ENCODE peak calls at places on chromosome 15, in five cellular contexts. One of them, this sample, is unnamed.

GRCh38 chr15:61835476-61836106 is 224.7 kb downstream of the VPS13C start:
- DNase-seq in SK-N-MC: peak; percentile 18
- DNase-seq in heart left ventricle: peak; percentile 66
- DNase-seq in SK-N-SH: peak; percentile 81
- DNase-seq in AG04450: no peak
- DNase-seq in this sample: peak; percentile 64

GRCh38 chr15:78317145-78317836 is 17.9 kb upstream of the SKIC8 start:
- DNase-seq in SK-N-MC: no peak
- DNase-seq in heart left ventricle: peak; percentile 33
- DNase-seq in SK-N-SH: peak; percentile 44
- DNase-seq in AG04450: no peak
- DNase-seq in this sample: peak; percentile 17

GRCh38 chr15:82272154-82272553 is 9.5 kb downstream of the SAXO2 start:
- DNase-seq in heart left ventricle: no peak
- DNase-seq in SK-N-SH: no peak
- DNase-seq in AG04450: no peak
- DNase-seq in SK-N-MC: no peak
- DNase-seq in this sample: no peak

GRCh38 chr15:85757073-85757938 is 37.4 kb downstream of the KLHL25 start:
- DNase-seq in SK-N-MC: no peak
- DNase-seq in heart left ventricle: peak; percentile 84
- DNase-seq in AG04450: no peak
- DNase-seq in SK-N-SH: no peak
- DNase-seq in this sample: no peak

GRCh38 chr15:63599401-63600000 is 2.3 kb downstream of the FBXL22 start:
- DNase-seq in SK-N-SH: peak; percentile 35
- DNase-seq in heart left ventricle: peak; percentile 80
- DNase-seq in SK-N-MC: no peak
- DNase-seq in AG04450: no peak
- DNase-seq in this sample: peak; percentile 51

GRCh38 chr15:64024172-64025050 is 21.9 kb downstream of the DAPK2 start:
- DNase-seq in AG04450: no peak
- DNase-seq in SK-N-SH: no peak
- DNase-seq in SK-N-MC: no peak
- DNase-seq in heart left ventricle: no peak
- DNase-seq in this sample: no peak

GRCh38 chr15:35443376-35443775 is 102.6 kb downstream of the DPH6 start:
- DNase-seq in SK-N-SH: no peak
- DNase-seq in AG04450: no peak
- DNase-seq in heart left ventricle: no peak
- DNase-seq in SK-N-MC: no peak
- DNase-seq in this sample: no peak

GRCh38 chr15:56760186-56760585 is 26.9 kb upstream of the ZNF280D start:
- DNase-seq in heart left ventricle: no peak
- DNase-seq in AG04450: no peak
- DNase-seq in SK-N-SH: peak; percentile 23
- DNase-seq in SK-N-MC: peak; percentile 48
- DNase-seq in this sample: peak; percentile 34

GRCh38 chr15:64101018-64101417 is 5.2 kb downstream of the SNX1 start:
- DNase-seq in SK-N-MC: no peak
- DNase-seq in SK-N-SH: no peak
- DNase-seq in AG04450: no peak
- DNase-seq in heart left ventricle: no peak
- DNase-seq in this sample: no peak

GRCh38 chr15:38028869-38029268 is 94.4 kb downstream of the TMCO5A start:
- DNase-seq in AG04450: no peak
- DNase-seq in SK-N-MC: no peak
- DNase-seq in heart left ventricle: no peak
- DNase-seq in SK-N-SH: no peak
- DNase-seq in this sample: peak; percentile 72

GRCh38 chr15:61227269-61228024 is 1.7 kb downstream of the RORA start:
- DNase-seq in SK-N-MC: no peak
- DNase-seq in AG04450: no peak
- DNase-seq in SK-N-SH: peak; percentile 76
- DNase-seq in heart left ventricle: peak; percentile 26
- DNase-seq in this sample: peak; percentile 65

GRCh38 chr15:69631978-69632377 is 179.4 kb downstream of the RPLP1 start:
- DNase-seq in SK-N-SH: peak; percentile 56
- DNase-seq in SK-N-MC: no peak
- DNase-seq in AG04450: no peak
- DNase-seq in heart left ventricle: no peak
- DNase-seq in this sample: no peak

GRCh38 chr15:31333119-31333518 is 6.5 kb downstream of the KLF13 start:
- DNase-seq in SK-N-SH: no peak
- DNase-seq in AG04450: no peak
- DNase-seq in SK-N-MC: no peak
- DNase-seq in heart left ventricle: no peak
- DNase-seq in this sample: no peak

GRCh38 chr15:63246691-63247464 is 30.5 kb upstream of the APH1B start:
- DNase-seq in SK-N-MC: peak; percentile 75
- DNase-seq in AG04450: no peak
- DNase-seq in heart left ventricle: no peak
- DNase-seq in SK-N-SH: no peak
- DNase-seq in this sample: peak; percentile 96

GRCh38 chr15:76517910-76518309 is 181.3 kb downstream of the ISL2 start:
- DNase-seq in SK-N-SH: no peak
- DNase-seq in AG04450: no peak
- DNase-seq in SK-N-MC: no peak
- DNase-seq in heart left ventricle: no peak
- DNase-seq in this sample: no peak

GRCh38 chr15:99275525-99276128 is 24.3 kb downstream of the LRRC28 start:
- DNase-seq in heart left ventricle: no peak
- DNase-seq in SK-N-SH: no peak
- DNase-seq in AG04450: no peak
- DNase-seq in SK-N-MC: no peak
- DNase-seq in this sample: no peak

GRCh38 chr15:96345560-96346389 is 15.3 kb downstream of the NR2F2 start:
- DNase-seq in AG04450: no peak
- DNase-seq in SK-N-MC: no peak
- DNase-seq in SK-N-SH: peak; percentile 87
- DNase-seq in heart left ventricle: peak; percentile 85
- DNase-seq in this sample: peak; percentile 85

GRCh38 chr15:64694816-64695215 is 80.6 kb downstream of the RBPMS2 start:
- DNase-seq in SK-N-SH: no peak
- DNase-seq in AG04450: no peak
- DNase-seq in heart left ventricle: no peak
- DNase-seq in SK-N-MC: no peak
- DNase-seq in this sample: no peak

GRCh38 chr15:45439521-45439931 is 61.2 kb upstream of the GATM start:
- DNase-seq in AG04450: no peak
- DNase-seq in SK-N-SH: no peak
- DNase-seq in heart left ventricle: no peak
- DNase-seq in SK-N-MC: no peak
- DNase-seq in this sample: no peak

GRCh38 chr15:72782993-72783562 is 480 bp downstream of the ADPGK start:
- DNase-seq in AG04450: no peak
- DNase-seq in heart left ventricle: no peak
- DNase-seq in SK-N-MC: no peak
- DNase-seq in SK-N-SH: no peak
- DNase-seq in this sample: peak; percentile 42

GRCh38 chr15:66692808-66693596 is 9.0 kb upstream of the SMAD6 start:
- DNase-seq in AG04450: no peak
- DNase-seq in heart left ventricle: no peak
- DNase-seq in SK-N-SH: no peak
- DNase-seq in SK-N-MC: no peak
- DNase-seq in this sample: no peak

GRCh38 chr15:94119923-94120775 is 111.2 kb upstream of the MCTP2 start:
- DNase-seq in AG04450: peak; percentile 84
- DNase-seq in heart left ventricle: peak; percentile 59
- DNase-seq in SK-N-SH: peak; percentile 62
- DNase-seq in SK-N-MC: peak; percentile 75
- DNase-seq in this sample: peak; percentile 94

GRCh38 chr15:23074684-23075083 is 35.3 kb upstream of the TUBGCP5 start:
- DNase-seq in SK-N-SH: no peak
- DNase-seq in SK-N-MC: peak; percentile 39
- DNase-seq in AG04450: no peak
- DNase-seq in heart left ventricle: no peak
- DNase-seq in this sample: peak; percentile 2

GRCh38 chr15:98770984-98771383 is 122.6 kb downstream of the IGF1R start:
- DNase-seq in AG04450: no peak
- DNase-seq in SK-N-SH: no peak
- DNase-seq in heart left ventricle: no peak
- DNase-seq in SK-N-MC: no peak
- DNase-seq in this sample: no peak

GRCh38 chr15:49238342-49238741 is 68.3 kb downstream of the GALK2 start:
- DNase-seq in heart left ventricle: no peak
- DNase-seq in SK-N-SH: peak; percentile 44
- DNase-seq in SK-N-MC: no peak
- DNase-seq in AG04450: peak; percentile 88
- DNase-seq in this sample: peak; percentile 94

DNA sequence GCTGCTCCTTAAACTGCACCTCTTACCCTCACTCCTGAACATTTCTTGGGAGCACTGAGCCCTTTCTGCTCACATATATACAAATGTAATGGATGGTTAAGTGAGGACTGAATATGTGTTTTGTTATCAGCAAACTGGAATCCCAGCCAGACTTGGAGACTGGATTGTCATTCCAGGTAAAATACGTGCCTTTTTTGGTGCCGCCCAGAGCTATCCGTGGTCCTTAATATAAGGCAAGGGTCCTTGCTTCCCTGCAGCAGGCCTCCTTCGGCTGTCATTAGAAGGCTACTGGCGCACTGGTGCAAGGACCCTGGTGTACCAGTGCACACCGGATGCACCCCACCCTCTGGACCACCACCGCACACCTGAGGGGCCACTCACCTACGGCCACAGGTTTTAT is 1.1 kb upstream of the GABRB3 start:
- DNase-seq in SK-N-SH: no peak
- DNase-seq in heart left ventricle: no peak
- DNase-seq in AG04450: no peak
- DNase-seq in SK-N-MC: no peak
- DNase-seq in this sample: no peak
- H3K4me3 ChIP-seq in SK-N-SH: no peak overlapping the region
- H3K4me3 ChIP-seq in heart left ventricle: peak overlapping the region; percentile 56
- H3K4me3 ChIP-seq in AG04450: no peak overlapping the region
- H3K4me3 ChIP-seq in SK-N-MC: no peak overlapping the region
- H3K4me3 ChIP-seq in this sample: no peak overlapping the region

GRCh38 chr15:101440846-101441590 is 48.5 kb downstream of the PCSK6 start:
- DNase-seq in heart left ventricle: no peak
- DNase-seq in SK-N-SH: peak; percentile 43
- DNase-seq in AG04450: no peak
- DNase-seq in SK-N-MC: no peak
- DNase-seq in this sample: no peak
- H3K4me3 ChIP-seq in heart left ventricle: no peak overlapping the region
- H3K4me3 ChIP-seq in SK-N-SH: no peak overlapping the region
- H3K4me3 ChIP-seq in AG04450: no peak overlapping the region
- H3K4me3 ChIP-seq in SK-N-MC: no peak overlapping the region
- H3K4me3 ChIP-seq in this sample: no peak overlapping the region

GRCh38 chr15:40338041-40338657 is 2.6 kb downstream of the CCDC9B start:
- DNase-seq in AG04450: no peak
- DNase-seq in heart left ventricle: peak; percentile 85
- DNase-seq in SK-N-SH: peak; percentile 95
- DNase-seq in SK-N-MC: no peak
- DNase-seq in this sample: peak; percentile 53
- H3K4me3 ChIP-seq in AG04450: peak overlapping the region; percentile 70
- H3K4me3 ChIP-seq in heart left ventricle: peak overlapping the region; percentile 51
- H3K4me3 ChIP-seq in SK-N-SH: peak overlapping the region; percentile 51
- H3K4me3 ChIP-seq in SK-N-MC: peak overlapping the region; percentile 57
- H3K4me3 ChIP-seq in this sample: no peak overlapping the region

DNA sequence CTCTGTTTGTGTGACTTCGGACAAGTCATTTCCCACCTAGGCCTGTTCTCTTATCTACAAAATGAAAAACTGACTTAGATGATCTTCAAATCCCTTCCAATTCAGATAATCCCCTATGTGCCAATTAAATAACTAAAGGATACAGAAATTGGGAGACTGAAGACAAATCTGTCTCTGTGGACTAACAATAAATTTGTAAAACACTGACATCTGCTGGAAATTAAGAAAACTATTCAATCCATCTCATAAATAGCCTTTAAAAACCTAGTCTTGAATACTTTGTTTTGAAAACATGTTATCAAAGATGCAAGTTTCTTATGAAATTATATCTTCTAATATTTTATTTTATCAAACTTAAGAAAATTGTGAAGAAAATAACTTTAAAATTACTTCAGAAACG is 38.3 kb downstream of the MTHFS start:
- DNase-seq in AG04450: no peak
- DNase-seq in heart left ventricle: no peak
- DNase-seq in SK-N-MC: no peak
- DNase-seq in SK-N-SH: no peak
- DNase-seq in this sample: peak; percentile 21
- H3K4me3 ChIP-seq in AG04450: no peak overlapping the region
- H3K4me3 ChIP-seq in heart left ventricle: no peak overlapping the region
- H3K4me3 ChIP-seq in SK-N-MC: no peak overlapping the region
- H3K4me3 ChIP-seq in SK-N-SH: no peak overlapping the region
- H3K4me3 ChIP-seq in this sample: no peak overlapping the region

GRCh38 chr15:29936353-29937049 is 114.2 kb upstream of the TJP1 start:
- DNase-seq in SK-N-MC: no peak
- DNase-seq in heart left ventricle: no peak
- DNase-seq in AG04450: no peak
- DNase-seq in SK-N-SH: no peak
- DNase-seq in this sample: peak; percentile 75

GRCh38 chr15:29937956-29938355 is 115.7 kb upstream of the TJP1 start:
- DNase-seq in SK-N-SH: no peak
- DNase-seq in heart left ventricle: no peak
- DNase-seq in SK-N-MC: no peak
- DNase-seq in AG04450: peak; percentile 68
- DNase-seq in this sample: peak; percentile 55

GRCh38 chr15:29934251-29934650 is 112.0 kb upstream of the TJP1 start:
- DNase-seq in SK-N-SH: no peak
- DNase-seq in AG04450: no peak
- DNase-seq in heart left ventricle: no peak
- DNase-seq in SK-N-MC: no peak
- DNase-seq in this sample: peak; percentile 86

GRCh38 chr15:29935296-29936020 is 113.2 kb upstream of the TJP1 start:
- DNase-seq in heart left ventricle: no peak
- DNase-seq in SK-N-MC: no peak
- DNase-seq in AG04450: no peak
- DNase-seq in SK-N-SH: no peak
- DNase-seq in this sample: peak; percentile 32

DNA sequence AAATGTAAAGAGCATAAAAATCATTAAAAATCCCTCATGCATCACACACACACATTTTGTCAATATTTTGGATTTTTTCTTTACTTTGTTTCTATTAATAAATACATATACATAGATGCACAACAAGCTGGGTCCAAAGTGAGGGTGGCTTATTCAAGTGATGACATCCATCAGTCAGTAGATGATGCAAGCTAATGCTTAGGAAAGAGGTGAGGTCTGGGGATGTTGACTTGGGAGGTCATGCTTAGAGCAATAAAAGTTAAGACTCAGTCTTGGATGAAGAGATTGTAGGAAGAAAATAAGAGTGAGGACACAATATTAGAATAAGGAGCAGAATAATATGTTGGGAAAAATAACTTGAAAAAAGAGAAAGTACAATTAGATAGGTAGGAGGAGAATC is 110.8 kb upstream of the TJP1 start:
- DNase-seq in SK-N-MC: no peak
- DNase-seq in heart left ventricle: no peak
- DNase-seq in SK-N-SH: no peak
- DNase-seq in AG04450: no peak
- DNase-seq in this sample: peak; percentile 9
- H3K4me3 ChIP-seq in SK-N-MC: no peak overlapping the region
- H3K4me3 ChIP-seq in heart left ventricle: no peak overlapping the region
- H3K4me3 ChIP-seq in SK-N-SH: no peak overlapping the region
- H3K4me3 ChIP-seq in AG04450: no peak overlapping the region
- H3K4me3 ChIP-seq in this sample: no peak overlapping the region